ENCODE peak calls at places on chromosomes 16 and 17, in six cellular contexts. C is PC-3, A is HepG2, W is mesenchymal stem cell, B is adrenal gland, T is MM.1S. D is an unnamed sample. For H3K9me3 and H3K36me3, the result is how much of the 10 kb centered on the place peaks cover.

GRCh38 chr17:15918661-15919259 is 26.2 kb upstream of the ADORA2B start:
- DNase-seq in B (no peak), W (no peak), A (no peak), T (no peak), C (peak), D (peak)

GRCh38 chr17:61394630-61395408 is 4.8 kb upstream of the TBX2 start:
- DNase-seq in C (no peak), T (peak), A (no peak), W (no peak), B (no peak), D (peak)

GRCh38 chr17:7404737-7405412 is 978 bp upstream of the TMEM256 start:
- DNase-seq in A (no peak), T (no peak), B (peak), C (no peak), W (peak), D (peak)

GRCh38 chr17:59825533-59826316 is 67.0 kb downstream of the TUBD1 start:
- DNase-seq in T (no peak), W (peak), B (no peak), C (peak), A (no peak), D (no peak)

GRCh38 chr16:65754799-65755691 is 611.4 kb upstream of the CDH5 start:
- DNase-seq in T (no peak), A (no peak), B (peak), C (no peak), W (peak), D (no peak)

GRCh38 chr16:5616841-5617240 is 519.2 kb upstream of the EEF2KMT start:
- DNase-seq in B (no peak), A (no peak), W (no peak), T (no peak), C (no peak), D (no peak)

GRCh38 chr17:49204521-49204920 is 5.9 kb downstream of the GNGT2 start:
- DNase-seq in B (no peak), A (no peak), T (no peak), C (no peak), W (no peak), D (no peak)

GRCh38 chr17:78390241-78391050 is 12.0 kb downstream of the PGS1 start:
- DNase-seq in B (no peak), A (no peak), T (no peak), C (peak), W (peak), D (no peak)

GRCh38 chr17:33974276-33974675 is 280.8 kb upstream of the CCL2 start:
- DNase-seq in W (no peak), T (no peak), B (no peak), C (no peak), A (no peak), D (no peak)
- H3K9me3 ChIP-seq in W (under half), T (under half), B (under half), C (under half), A (under half), D (under half)

GRCh38 chr17:41910701-41911391 is 7.9 kb downstream of the ACLY start:
- DNase-seq in A (no peak), T (no peak), C (peak), B (no peak), W (peak), D (no peak)

GRCh38 chr17:41915020-41915419 is 3.7 kb downstream of the ACLY start:
- DNase-seq in T (no peak), C (no peak), W (no peak), A (no peak), B (no peak), D (no peak)

GRCh38 chr17:41913798-41914197 is 5.0 kb downstream of the ACLY start:
- DNase-seq in W (no peak), A (no peak), T (no peak), C (no peak), B (no peak), D (no peak)

GRCh38 chr17:41914358-41914766 is 4.4 kb downstream of the ACLY start:
- DNase-seq in B (peak), C (no peak), T (no peak), W (peak), A (peak), D (no peak)

GRCh38 chr17:41912925-41913324 is 5.8 kb downstream of the ACLY start:
- DNase-seq in A (no peak), T (no peak), B (no peak), C (no peak), W (peak), D (no peak)
- H3K36me3 ChIP-seq in A (under half), T (under half), B (half or more), C (under half), W (half or more), D (half or more)

GRCh38 chr17:11535231-11535630 is 63.0 kb upstream of the DNAH9 start:
- DNase-seq in W (no peak), A (no peak), B (no peak), T (no peak), C (no peak), D (no peak)
- H3K9me3 ChIP-seq in W (under half), A (under half), B (under half), T (under half), C (under half), D (under half)

DNA sequence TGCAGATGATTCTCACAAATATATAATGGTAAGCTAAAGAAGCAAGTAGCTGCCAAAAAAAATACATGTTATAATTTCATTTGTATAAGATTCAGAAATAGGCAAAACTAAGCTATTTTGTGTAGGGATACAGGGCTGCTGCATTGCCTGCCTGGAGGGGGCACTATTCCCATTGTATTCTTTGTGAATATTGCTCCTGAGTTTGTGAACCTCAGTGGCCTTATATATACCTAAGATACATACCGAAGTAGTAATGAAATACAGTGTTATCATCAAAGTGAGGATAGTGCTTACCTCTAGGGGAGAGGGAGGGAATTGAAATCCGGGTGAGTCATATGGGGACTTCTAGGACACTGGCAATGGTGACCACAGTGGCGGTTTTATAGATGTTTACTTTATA is 53.5 kb downstream of the C17orf58 start:
- DNase-seq in C (peak), A (no peak), W (peak), B (no peak), T (peak), D (no peak)
- H3K36me3 ChIP-seq in C (half or more), A (under half), W (half or more), B (half or more), T (under half), D (half or more)